ENCODE peak calls at places on chromosomes 16 and 17, in seven cellular contexts. G is MM.1S; I is progenitor cell of endocrine pancreas; E is GM12878; L is choroid plexus epithelial cell; M is lung; T is CD8-positive, alpha-beta T cell. B is an unnamed sample.

GRCh38 chr17:9959377-9959981 is 54.4 kb upstream of the RCVRN start:
- DNase-seq in G (no peak), I (peak), E (no peak), L (peak), M (no peak), T (no peak), B (peak)

GRCh38 chr17:77320501-77321256 is 179.9 kb downstream of the SEC14L1 start:
- DNase-seq in G (peak), I (no peak), E (peak), L (peak), M (no peak), T (no peak), B (peak)

GRCh38 chr17:348012-348411 is 4.6 kb downstream of the RPH3AL start:
- DNase-seq in G (no peak), I (no peak), E (no peak), L (no peak), M (no peak), T (no peak), B (no peak)

GRCh38 chr17:68060336-68060735 is 24.8 kb downstream of the KPNA2 start:
- DNase-seq in G (peak), I (no peak), E (no peak), L (no peak), M (no peak), T (no peak), B (no peak)

GRCh38 chr16:22969567-22969966 is 155.6 kb downstream of the HS3ST2 start:
- DNase-seq in G (no peak), I (no peak), E (no peak), L (no peak), M (no peak), T (no peak), B (no peak)

GRCh38 chr17:66397486-66397885 is 95.1 kb downstream of the PRKCA start:
- DNase-seq in G (no peak), I (no peak), E (no peak), L (no peak), M (no peak), T (no peak), B (no peak)

GRCh38 chr16:29857133-29857760 is 5.8 kb downstream of the CDIPT start:
- DNase-seq in G (no peak), I (no peak), E (no peak), L (peak), M (no peak), T (no peak), B (no peak)

GRCh38 chr17:82236142-82236971 is 7.5 kb downstream of the SLC16A3 start:
- DNase-seq in G (peak), I (peak), E (no peak), L (peak), M (no peak), T (peak), B (no peak)

GRCh38 chr16:66616592-66616991 is 12.1 kb downstream of the CMTM3 start:
- DNase-seq in G (no peak), I (no peak), E (no peak), L (peak), M (no peak), T (no peak), B (no peak)

GRCh38 chr17:17305282-17305801 is 2.2 kb downstream of the NT5M start:
- DNase-seq in G (peak), I (no peak), E (peak), L (peak), M (no peak), T (peak), B (peak)

GRCh38 chr17:46874906-46875305 is 23.5 kb downstream of the WNT9B start:
- DNase-seq in G (no peak), I (no peak), E (no peak), L (no peak), M (no peak), T (no peak), B (no peak)

GRCh38 chr16:66845791-66846221 is 1.6 kb downstream of the CA7 start:
- DNase-seq in G (no peak), I (no peak), E (no peak), L (no peak), M (no peak), T (no peak), B (no peak)

GRCh38 chr17:78999056-78999768 is 10.4 kb downstream of the CANT1 start:
- DNase-seq in G (no peak), I (no peak), E (no peak), L (peak), M (no peak), T (no peak), B (no peak)

GRCh38 chr16:55842369-55843104 is 9.6 kb upstream of the CES1 start:
- DNase-seq in G (peak), I (no peak), E (no peak), L (peak), M (no peak), T (peak), B (peak)

GRCh38 chr17:41486809-41487530 is 2.7 kb downstream of the KRT36 start:
- DNase-seq in G (peak), I (no peak), E (no peak), L (no peak), M (peak), T (no peak), B (peak)

GRCh38 chr17:29384901-29385300 is 5.3 kb upstream of the TAOK1 start:
- DNase-seq in G (no peak), I (no peak), E (no peak), L (peak), M (no peak), T (no peak), B (no peak)

GRCh38 chr17:47733047-47733413 is at the start of gene TBX21:
- DNase-seq in G (peak), I (peak), E (no peak), L (peak), M (peak), T (peak), B (peak)

GRCh38 chr17:30344283-30345088 is 10.6 kb upstream of the TMIGD1 start:
- DNase-seq in G (no peak), I (peak), E (no peak), L (peak), M (peak), T (no peak), B (no peak)

GRCh38 chr17:1365445-1366039 is 34.5 kb downstream of the YWHAE start:
- DNase-seq in G (peak), I (peak), E (peak), L (peak), M (peak), T (peak), B (peak)

GRCh38 chr17:81429353-81429774 is 34.1 kb downstream of the BAHCC1 start:
- DNase-seq in G (no peak), I (no peak), E (no peak), L (peak), M (peak), T (no peak), B (no peak)

GRCh38 chr17:4542003-4542725 is 13.0 kb downstream of the MYBBP1A start:
- DNase-seq in G (no peak), I (no peak), E (no peak), L (no peak), M (no peak), T (no peak), B (no peak)

GRCh38 chr17:68197091-68197996 is 50.5 kb upstream of the AMZ2 start:
- DNase-seq in G (no peak), I (no peak), E (no peak), L (no peak), M (no peak), T (no peak), B (peak)

GRCh38 chr17:62708587-62708986 is 81.1 kb downstream of the MRC2 start:
- DNase-seq in G (no peak), I (no peak), E (no peak), L (peak), M (no peak), T (no peak), B (no peak)

GRCh38 chr16:57994778-57995177 is 5.7 kb downstream of the ZNF319 start:
- DNase-seq in G (peak), I (no peak), E (no peak), L (peak), M (peak), T (peak), B (peak)

GRCh38 chr17:41592601-41593305 is 6.1 kb upstream of the KRT14 start:
- DNase-seq in G (no peak), I (no peak), E (no peak), L (no peak), M (no peak), T (no peak), B (no peak)

GRCh38 chr16:79064259-79064658 is 536.3 kb downstream of the MAF start:
- DNase-seq in G (no peak), I (no peak), E (no peak), L (no peak), M (no peak), T (no peak), B (no peak)

GRCh38 chr17:33292981-33293867 is at the start of gene ASIC2:
- DNase-seq in G (no peak), I (peak), E (no peak), L (no peak), M (no peak), T (no peak), B (no peak)
- TF ChIP-seq CTCF in G (no peak), I (no peak), E (no peak), L (no peak), M (no peak), T (no peak), B (no peak)

GRCh38 chr16:69423189-69423588 is 1.2 kb upstream of the CYB5B start:
- DNase-seq in G (no peak), I (no peak), E (no peak), L (no peak), M (no peak), T (no peak), B (no peak)

GRCh38 chr16:69424935-69425784 is 741 bp downstream of the CYB5B start:
- DNase-seq in G (no peak), I (no peak), E (no peak), L (no peak), M (no peak), T (no peak), B (no peak)

GRCh38 chr16:69428652-69429051 is 4.2 kb downstream of the CYB5B start:
- DNase-seq in G (no peak), I (no peak), E (no peak), L (no peak), M (no peak), T (no peak), B (no peak)

GRCh38 chr16:69419956-69420355 is 4.5 kb upstream of the CYB5B start:
- DNase-seq in G (no peak), I (no peak), E (no peak), L (no peak), M (no peak), T (no peak), B (no peak)

DNA sequence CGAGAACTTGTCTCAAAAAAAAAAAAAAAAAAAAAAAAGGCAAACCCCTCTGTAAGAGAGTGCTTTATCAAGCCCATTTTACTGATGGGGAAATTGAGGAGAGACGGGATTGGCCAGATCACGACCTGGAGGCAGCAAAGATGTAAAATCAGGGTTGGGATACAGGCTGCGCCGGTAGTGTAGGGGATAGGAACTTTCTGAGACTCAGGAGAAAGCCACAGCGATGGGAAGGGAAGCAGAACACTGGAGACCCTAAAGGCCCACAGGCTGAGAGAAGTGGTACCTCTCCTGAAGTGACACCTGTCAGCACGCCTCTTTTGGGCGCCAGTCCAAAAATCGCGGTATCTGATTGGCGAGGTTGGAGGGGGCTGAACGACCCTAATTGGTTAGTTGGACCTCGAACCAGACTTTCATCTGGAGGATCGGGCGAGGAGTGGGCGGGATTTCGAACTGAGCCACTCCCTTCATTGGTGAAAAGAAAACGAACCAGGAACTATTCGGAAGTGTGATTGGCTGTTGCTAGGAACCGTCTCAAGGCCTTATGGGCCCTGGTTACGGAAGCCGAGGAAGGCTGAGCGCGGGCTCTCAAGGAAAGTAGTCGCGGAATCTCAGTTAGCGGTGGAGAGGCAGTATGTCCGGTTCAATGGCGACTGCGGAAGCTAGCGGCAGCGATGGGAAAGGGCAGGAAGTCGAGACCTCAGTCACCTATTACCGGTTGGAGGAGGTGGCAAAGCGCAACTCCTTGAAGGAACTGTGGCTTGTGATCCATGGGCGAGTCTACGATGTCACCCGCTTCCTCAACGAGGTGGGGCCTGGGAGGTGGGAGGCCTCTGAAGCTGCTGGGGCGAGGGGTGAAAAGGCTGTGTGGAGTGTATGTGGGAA is at the start of gene CYB5B:
- DNase-seq in G (peak), I (peak), E (peak), L (peak), M (peak), T (peak), B (peak)
- TF ChIP-seq CTCF in G (no peak), I (no peak), E (no peak), L (no peak), M (no peak), T (no peak), B (no peak)

DNA sequence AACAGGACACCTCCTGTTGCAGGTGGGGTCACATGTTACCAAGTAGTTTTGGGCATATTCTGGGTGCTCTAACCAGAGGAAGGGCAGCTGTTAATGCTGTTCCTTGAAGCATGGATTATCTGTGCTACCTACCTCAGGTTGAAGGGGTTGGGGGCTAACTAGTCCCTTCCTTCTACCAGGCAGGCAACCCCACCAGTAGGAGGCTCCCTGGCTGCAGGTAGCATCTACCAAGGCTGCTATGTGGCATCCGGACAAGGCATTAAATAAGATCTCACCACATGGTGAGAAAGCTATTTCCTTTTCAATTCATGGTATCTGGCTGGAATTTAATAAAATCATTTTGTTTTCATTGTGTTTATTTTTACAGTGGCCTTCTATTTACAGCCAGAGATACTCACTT is 62.5 kb downstream of the CACNG3 start:
- DNase-seq in G (no peak), I (no peak), E (no peak), L (no peak), M (no peak), T (no peak), B (no peak)
- TF ChIP-seq CTCF in G (no peak), I (no peak), E (no peak), L (no peak), M (no peak), T (no peak), B (no peak)

DNA sequence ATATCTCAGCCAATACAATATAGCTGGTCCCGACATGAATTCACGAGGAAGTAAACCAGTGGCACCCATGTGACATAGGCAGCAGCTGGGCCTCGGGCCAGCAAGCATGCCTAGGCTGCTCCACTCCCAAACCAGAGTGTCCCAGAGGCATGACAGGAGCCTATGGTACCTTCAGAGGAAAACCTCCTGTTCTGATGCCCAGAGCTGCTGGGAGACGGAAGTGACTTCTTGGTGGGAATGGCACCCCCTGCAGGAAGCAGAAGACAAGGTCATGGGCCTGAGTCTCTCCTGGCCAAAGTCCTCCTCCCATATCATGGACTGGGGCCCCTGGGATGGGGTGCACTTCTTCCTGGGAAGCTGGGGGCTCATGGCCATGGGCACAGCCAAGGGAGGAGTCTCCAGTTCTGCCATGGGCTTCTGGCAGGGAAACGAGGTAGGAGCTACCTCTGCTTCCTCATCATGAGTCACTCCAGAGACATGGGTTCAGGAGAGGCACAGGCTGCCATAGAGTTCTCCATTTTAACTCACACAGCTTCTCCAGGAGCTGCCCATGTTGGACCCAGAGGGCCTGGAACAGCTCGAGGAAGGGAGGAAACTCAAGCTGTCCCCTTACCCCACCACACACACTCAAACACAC is 13.4 kb downstream of the FBF1 start:
- DNase-seq in G (peak), I (no peak), E (no peak), L (peak), M (peak), T (no peak), B (peak)
- TF ChIP-seq CTCF in G (peak), I (peak), E (peak), L (peak), M (peak), T (no peak), B (peak)

GRCh38 chr16:10919003-10919351 is 23.3 kb downstream of the DEXI start:
- DNase-seq in G (no peak), I (no peak), E (no peak), L (no peak), M (no peak), T (no peak), B (no peak)
- TF ChIP-seq CTCF in G (no peak), I (no peak), E (no peak), L (no peak), M (no peak), T (no peak), B (no peak)

GRCh38 chr16:81885976-81886586 is 107.0 kb downstream of the PLCG2 start:
- DNase-seq in G (peak), I (no peak), E (no peak), L (peak), M (no peak), T (no peak), B (peak)
- TF ChIP-seq CTCF in G (peak), I (peak), E (peak), L (peak), M (peak), T (peak), B (peak)

GRCh38 chr17:71460943-71461342 is 659.9 kb upstream of the SOX9 start:
- DNase-seq in G (no peak), I (no peak), E (no peak), L (peak), M (no peak), T (no peak), B (no peak)
- TF ChIP-seq CTCF in G (peak), I (peak), E (peak), L (peak), M (no peak), T (no peak), B (no peak)

GRCh38 chr16:28193530-28194423 is 18.0 kb downstream of the XPO6 start:
- DNase-seq in G (no peak), I (no peak), E (no peak), L (peak), M (no peak), T (no peak), B (no peak)

GRCh38 chr16:28191364-28191985 is 20.3 kb downstream of the XPO6 start:
- DNase-seq in G (no peak), I (no peak), E (no peak), L (no peak), M (no peak), T (no peak), B (no peak)

GRCh38 chr16:28195859-28196258 is 15.9 kb downstream of the XPO6 start:
- DNase-seq in G (no peak), I (no peak), E (no peak), L (no peak), M (no peak), T (no peak), B (no peak)

GRCh38 chr16:28196331-28196987 is 15.3 kb downstream of the XPO6 start:
- DNase-seq in G (no peak), I (no peak), E (no peak), L (no peak), M (no peak), T (no peak), B (no peak)

DNA sequence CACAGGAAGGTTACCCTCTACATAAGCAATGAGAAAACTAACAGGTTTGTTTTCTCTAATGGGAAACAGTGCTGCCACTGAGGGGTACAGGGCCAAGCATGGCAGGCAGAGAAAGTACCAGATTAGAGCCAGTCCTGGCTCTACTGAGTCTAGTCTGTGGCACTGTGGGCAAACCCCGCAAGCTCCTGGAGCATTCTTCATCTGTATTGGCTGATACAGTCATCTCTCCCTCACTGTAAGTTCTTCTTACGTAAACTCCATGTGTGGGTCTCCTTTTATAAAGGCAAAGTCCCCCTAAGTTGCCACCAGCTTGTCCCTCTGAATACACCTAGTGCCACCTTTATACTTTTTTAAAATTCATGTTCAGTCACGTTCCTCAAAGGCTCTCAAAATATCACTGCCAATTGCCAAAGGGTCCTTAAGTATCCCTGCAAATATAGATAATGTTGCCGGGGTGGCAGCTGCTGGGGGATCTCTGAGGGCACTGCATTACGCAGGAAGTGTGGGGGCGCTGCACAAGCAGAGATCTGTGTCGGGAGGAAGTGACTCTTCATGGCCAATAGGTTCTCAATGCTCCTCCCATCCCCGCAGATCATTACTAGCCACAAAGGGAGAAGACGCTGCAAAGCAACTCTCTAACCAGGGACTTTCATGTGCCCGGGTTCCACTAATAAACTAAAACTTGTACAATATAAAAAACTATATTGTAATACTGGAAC is 18.8 kb downstream of the XPO6 start:
- DNase-seq in G (no peak), I (no peak), E (no peak), L (no peak), M (no peak), T (peak), B (peak)
- TF ChIP-seq CTCF in G (no peak), I (no peak), E (peak), L (no peak), M (no peak), T (peak), B (peak)

B was measured in GM10248.